ENCODE peak calls at places on chromosomes 4 and X, in seven cellular contexts. One of them, this sample, is unnamed.

GRCh38 chr4:73612032-73612431 is 8.2 kb downstream of the RASSF6 start:
- DNase-seq in amniotic stem cell: no peak
- DNase-seq in astrocyte of the cerebellum: no peak
- DNase-seq in activated CD4-positive, alpha-beta T cell treated with anti-CD3 and anti-CD28 coated beads for 4 hours: no peak
- DNase-seq in endothelial cell: no peak
- DNase-seq in GM20000: no peak
- DNase-seq in fibroblast of the aortic adventitia: peak
- DNase-seq in this sample: no peak

GRCh38 chr4:100981447-100982204 is 365.7 kb downstream of the PPP3CA start:
- DNase-seq in amniotic stem cell: no peak
- DNase-seq in astrocyte of the cerebellum: no peak
- DNase-seq in fibroblast of the aortic adventitia: peak
- DNase-seq in endothelial cell: no peak
- DNase-seq in GM20000: no peak
- DNase-seq in activated CD4-positive, alpha-beta T cell treated with anti-CD3 and anti-CD28 coated beads for 4 hours: no peak
- DNase-seq in this sample: no peak

GRCh38 chr4:6955261-6955911 is 45.8 kb downstream of the TBC1D14 start:
- DNase-seq in endothelial cell: no peak
- DNase-seq in fibroblast of the aortic adventitia: no peak
- DNase-seq in GM20000: no peak
- DNase-seq in amniotic stem cell: no peak
- DNase-seq in astrocyte of the cerebellum: no peak
- DNase-seq in activated CD4-positive, alpha-beta T cell treated with anti-CD3 and anti-CD28 coated beads for 4 hours: no peak
- DNase-seq in this sample: no peak

GRCh38 chr4:139076016-139076744 is 60.6 kb downstream of the NOCT start:
- DNase-seq in amniotic stem cell: no peak
- DNase-seq in endothelial cell: no peak
- DNase-seq in activated CD4-positive, alpha-beta T cell treated with anti-CD3 and anti-CD28 coated beads for 4 hours: no peak
- DNase-seq in astrocyte of the cerebellum: no peak
- DNase-seq in GM20000: no peak
- DNase-seq in fibroblast of the aortic adventitia: no peak
- DNase-seq in this sample: no peak

GRCh38 chrX:20300822-20301221 is 34.1 kb upstream of the RPS6KA3 start:
- DNase-seq in GM20000: no peak
- DNase-seq in activated CD4-positive, alpha-beta T cell treated with anti-CD3 and anti-CD28 coated beads for 4 hours: no peak
- DNase-seq in astrocyte of the cerebellum: no peak
- DNase-seq in fibroblast of the aortic adventitia: no peak
- DNase-seq in endothelial cell: no peak
- DNase-seq in amniotic stem cell: no peak
- DNase-seq in this sample: no peak

GRCh38 chr4:76213415-76214268 is at the start of gene SCARB2:
- DNase-seq in astrocyte of the cerebellum: peak
- DNase-seq in activated CD4-positive, alpha-beta T cell treated with anti-CD3 and anti-CD28 coated beads for 4 hours: peak
- DNase-seq in GM20000: peak
- DNase-seq in amniotic stem cell: peak
- DNase-seq in endothelial cell: peak
- DNase-seq in fibroblast of the aortic adventitia: peak
- DNase-seq in this sample: peak

GRCh38 chr4:70895405-70895804 is 6.8 kb upstream of the MOB1B start:
- DNase-seq in amniotic stem cell: no peak
- DNase-seq in astrocyte of the cerebellum: peak
- DNase-seq in fibroblast of the aortic adventitia: no peak
- DNase-seq in GM20000: no peak
- DNase-seq in endothelial cell: no peak
- DNase-seq in activated CD4-positive, alpha-beta T cell treated with anti-CD3 and anti-CD28 coated beads for 4 hours: no peak
- DNase-seq in this sample: no peak

GRCh38 chr4:81255524-81255923 is 40.5 kb upstream of the PRKG2 start:
- DNase-seq in activated CD4-positive, alpha-beta T cell treated with anti-CD3 and anti-CD28 coated beads for 4 hours: no peak
- DNase-seq in fibroblast of the aortic adventitia: peak
- DNase-seq in endothelial cell: no peak
- DNase-seq in astrocyte of the cerebellum: peak
- DNase-seq in GM20000: no peak
- DNase-seq in amniotic stem cell: peak
- DNase-seq in this sample: no peak

GRCh38 chr4:134544303-134544761 is 342.7 kb upstream of the PABPC4L start:
- DNase-seq in GM20000: no peak
- DNase-seq in amniotic stem cell: peak
- DNase-seq in activated CD4-positive, alpha-beta T cell treated with anti-CD3 and anti-CD28 coated beads for 4 hours: no peak
- DNase-seq in fibroblast of the aortic adventitia: peak
- DNase-seq in endothelial cell: no peak
- DNase-seq in astrocyte of the cerebellum: peak
- DNase-seq in this sample: no peak

GRCh38 chr4:128385199-128385598 is 97.6 kb upstream of the PGRMC2 start:
- DNase-seq in endothelial cell: no peak
- DNase-seq in fibroblast of the aortic adventitia: no peak
- DNase-seq in amniotic stem cell: no peak
- DNase-seq in GM20000: no peak
- DNase-seq in activated CD4-positive, alpha-beta T cell treated with anti-CD3 and anti-CD28 coated beads for 4 hours: no peak
- DNase-seq in astrocyte of the cerebellum: no peak
- DNase-seq in this sample: no peak

GRCh38 chrX:8037593-8038348 is 110.6 kb upstream of the PNPLA4 start:
- DNase-seq in fibroblast of the aortic adventitia: no peak
- DNase-seq in GM20000: no peak
- DNase-seq in activated CD4-positive, alpha-beta T cell treated with anti-CD3 and anti-CD28 coated beads for 4 hours: no peak
- DNase-seq in endothelial cell: no peak
- DNase-seq in amniotic stem cell: no peak
- DNase-seq in astrocyte of the cerebellum: no peak
- DNase-seq in this sample: no peak

GRCh38 chr4:84841435-84841834 is 125.1 kb downstream of the WDFY3 start:
- DNase-seq in endothelial cell: no peak
- DNase-seq in fibroblast of the aortic adventitia: no peak
- DNase-seq in amniotic stem cell: no peak
- DNase-seq in astrocyte of the cerebellum: no peak
- DNase-seq in activated CD4-positive, alpha-beta T cell treated with anti-CD3 and anti-CD28 coated beads for 4 hours: no peak
- DNase-seq in GM20000: no peak
- DNase-seq in this sample: no peak

GRCh38 chr4:23930750-23931488 is 41.1 kb upstream of the PPARGC1A start:
- DNase-seq in activated CD4-positive, alpha-beta T cell treated with anti-CD3 and anti-CD28 coated beads for 4 hours: no peak
- DNase-seq in astrocyte of the cerebellum: no peak
- DNase-seq in GM20000: no peak
- DNase-seq in fibroblast of the aortic adventitia: no peak
- DNase-seq in amniotic stem cell: no peak
- DNase-seq in endothelial cell: no peak
- DNase-seq in this sample: no peak

This sample was measured in activated T-cell treated with anti-CD3 and anti-CD28 coated beads, Interleukin-2, amount 50 U/mL, for 1 hour.